ENCODE peak calls at places on chromosomes 6 and 20, in five cellular contexts. E is SK-N-SH, N is endothelial cell of umbilical vein, J is fibroblast of lung, M is OCI-LY7. Z is an unnamed sample.
A peak's percentile ranks its signal among the peaks of the same experiment; 100 is the strongest.

GRCh38 chr6:36721369-36722140 is 23.9 kb downstream of the RAB44 start:
- DNase-seq in N (no peak), M (no peak), J (no peak), E (no peak), Z (no peak)

GRCh38 chr6:34147906-34148701 is 2.2 kb upstream of the GRM4 start:
- DNase-seq in J (no peak), M (peak; percentile 45), N (no peak), E (no peak), Z (no peak)

GRCh38 chr20:24764825-24765224 is 184.2 kb upstream of the CST7 start:
- DNase-seq in M (no peak), N (no peak), E (no peak), J (no peak), Z (no peak)

GRCh38 chr20:4613718-4614620 is 107.7 kb upstream of the PRND start:
- DNase-seq in N (peak; percentile 69), J (peak; percentile 34), E (no peak), M (peak; percentile 62), Z (peak; percentile 79)

GRCh38 chr6:33586108-33586640 is 6.1 kb upstream of the BAK1 start:
- DNase-seq in J (no peak), N (no peak), E (no peak), M (no peak), Z (no peak)

GRCh38 chr20:34675561-34675960 is 1.3 kb downstream of the PIGU start:
- DNase-seq in M (no peak), E (no peak), N (no peak), J (no peak), Z (no peak)

GRCh38 chr6:87907521-87907920 is 140.1 kb upstream of the SPACA1 start:
- DNase-seq in N (no peak), J (peak; percentile 20), E (no peak), M (peak; percentile 72), Z (no peak)

GRCh38 chr6:16432075-16433032 is 194.0 kb downstream of the GMPR start:
- DNase-seq in E (no peak), M (no peak), N (peak; percentile 39), J (peak; percentile 89), Z (peak; percentile 45)

GRCh38 chr6:140079328-140079727 is 704.9 kb upstream of the CITED2 start:
- DNase-seq in E (no peak), M (no peak), J (peak; percentile 87), N (peak; percentile 30), Z (no peak)

GRCh38 chr20:31661625-31662371 is 24.1 kb downstream of the COX4I2 start:
- DNase-seq in M (peak; percentile 83), N (peak; percentile 75), E (peak; percentile 91), J (peak; percentile 70), Z (peak; percentile 68)

GRCh38 chr20:24584538-24585356 is 115.3 kb downstream of the SYNDIG1 start:
- DNase-seq in N (no peak), M (peak; percentile 24), J (peak; percentile 87), E (no peak), Z (peak; percentile 34)

GRCh38 chr6:161143663-161144430 is 130.0 kb downstream of the AGPAT4 start:
- DNase-seq in E (no peak), M (no peak), J (no peak), N (no peak), Z (no peak)

GRCh38 chr6:143701343-143702234 is 23.8 kb downstream of the PHACTR2 start:
- DNase-seq in E (peak; percentile 20), M (no peak), N (no peak), J (peak; percentile 81), Z (no peak)

GRCh38 chr20:40654876-40655275 is 34.2 kb downstream of the MAFB start:
- DNase-seq in J (peak; percentile 50), N (no peak), E (no peak), M (no peak), Z (no peak)

GRCh38 chr20:52761867-52762266 is 210.3 kb upstream of the TSHZ2 start:
- DNase-seq in J (no peak), E (no peak), N (no peak), M (no peak), Z (no peak)

GRCh38 chr20:58621906-58622548 is 29.1 kb upstream of the STX16 start:
- DNase-seq in J (no peak), N (no peak), M (no peak), E (no peak), Z (no peak)

GRCh38 chr6:112563368-112563767 is 216.2 kb downstream of the RFPL4B start:
- DNase-seq in N (peak; percentile 30), J (peak; percentile 8), M (no peak), E (no peak), Z (peak; percentile 48)

GRCh38 chr6:40623931-40624330 is 36.8 kb upstream of the LRFN2 start:
- DNase-seq in M (no peak), J (no peak), E (no peak), N (no peak), Z (no peak)

GRCh38 chr6:40623178-40623577 is 36.0 kb upstream of the LRFN2 start:
- DNase-seq in M (no peak), J (no peak), E (no peak), N (no peak), Z (no peak)

GRCh38 chr6:40620546-40620945 is 33.4 kb upstream of the LRFN2 start:
- DNase-seq in M (no peak), J (no peak), E (no peak), N (no peak), Z (no peak)
- H2AFZ ChIP-seq in M (no peak overlapping the region), J (no peak overlapping the region), E (no peak overlapping the region), N (no peak overlapping the region), Z (no peak overlapping the region)

GRCh38 chr20:14583413-14583812 is 246.0 kb upstream of the FLRT3 start:
- DNase-seq in N (no peak), M (no peak), E (no peak), J (no peak), Z (peak; percentile 97)
- H3K27ac ChIP-seq in N (no peak overlapping the region), M (no peak overlapping the region), E (no peak overlapping the region), J (no peak overlapping the region), Z (peak overlapping the region; percentile 81)

GRCh38 chr6:115830895-115831294 is 229.8 kb downstream of the FRK start:
- DNase-seq in M (no peak), E (no peak), J (no peak), N (no peak), Z (peak; percentile 27)
- H2AFZ ChIP-seq in M (no peak overlapping the region), E (no peak overlapping the region), J (no peak overlapping the region), N (no peak overlapping the region), Z (no peak overlapping the region)

GRCh38 chr6:56226946-56227879 is 20.2 kb downstream of the COL21A1 start:
- DNase-seq in E (no peak), J (peak; percentile 93), N (no peak), M (no peak), Z (peak; percentile 53)
- H3K27ac ChIP-seq in E (no peak overlapping the region), J (no peak overlapping the region), N (no peak overlapping the region), M (no peak overlapping the region), Z (no peak overlapping the region)

DNA sequence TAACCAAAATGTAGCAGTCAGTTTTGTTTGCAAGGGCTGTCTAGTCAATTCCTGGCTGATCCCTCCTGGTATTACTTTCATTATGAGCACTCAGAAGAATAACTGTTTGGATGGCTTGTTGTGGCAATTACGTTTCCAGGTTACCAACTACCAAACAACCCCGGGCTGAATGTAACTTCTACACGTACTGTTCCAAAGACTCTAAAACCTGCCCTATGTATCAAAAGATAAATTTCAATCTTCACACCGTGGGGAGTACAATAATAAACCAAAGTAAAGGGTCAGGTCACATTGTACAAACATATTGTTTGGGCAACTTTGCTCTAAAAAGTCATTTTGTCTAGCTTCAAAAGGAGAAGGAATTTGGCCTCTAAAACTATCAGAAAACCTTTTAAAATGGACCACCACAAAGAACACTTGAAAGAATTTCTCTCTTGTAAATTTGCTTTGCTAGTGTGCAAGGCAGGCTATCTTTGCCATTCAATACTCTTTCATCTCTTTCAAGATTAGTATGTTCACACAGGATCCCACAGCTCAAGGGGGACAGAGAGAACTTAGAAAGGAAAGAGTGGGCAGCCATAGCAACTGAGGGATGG is 27.6 kb downstream of the DCDC2 start:
- DNase-seq in E (no peak), M (no peak), N (no peak), J (no peak), Z (no peak)
- H2AFZ ChIP-seq in E (no peak overlapping the region), M (no peak overlapping the region), N (no peak overlapping the region), J (no peak overlapping the region), Z (peak overlapping the region; percentile 29)

DNA sequence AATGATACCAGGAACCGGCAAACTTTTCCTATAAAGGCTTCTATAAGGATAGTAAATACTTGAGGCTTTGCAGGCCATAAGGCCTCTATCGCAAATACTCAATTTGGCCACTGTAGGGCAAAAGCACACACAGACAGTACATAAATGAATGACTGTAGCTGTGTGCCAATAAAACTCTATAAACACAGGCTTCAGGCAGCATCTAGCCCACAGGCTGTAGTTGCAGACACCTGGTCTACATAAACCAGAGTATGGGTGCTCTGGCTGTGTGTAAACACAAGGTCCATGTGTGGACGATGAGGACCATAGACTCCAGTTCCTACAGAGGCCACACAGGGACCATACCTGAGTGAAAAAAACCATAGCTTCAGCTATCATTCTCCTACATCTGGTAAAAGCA is 52.2 kb downstream of the ZMYND8 start:
- DNase-seq in M (no peak), J (peak; percentile 72), N (peak; percentile 57), E (peak; percentile 57), Z (peak; percentile 59)
- H3K27ac ChIP-seq in M (no peak overlapping the region), J (peak overlapping the region; percentile 10), N (peak overlapping the region; percentile 19), E (peak overlapping the region; percentile 78), Z (no peak overlapping the region)

Z was measured in PC-3.